ENCODE peak calls at places on chromosomes 11 and 22, in seven cellular contexts. One of them, this sample, is unnamed. For H3K4me1, the result is how much of the 10 kb centered on the place peaks cover.

GRCh38 chr22:39733191-39733590 is 160.4 kb downstream of the ENTHD1 start:
- DNase-seq in colonic mucosa: no peak
- DNase-seq in PC-3: no peak
- DNase-seq in tibial nerve: no peak
- DNase-seq in left ventricle myocardium inferior: no peak
- DNase-seq in neural progenitor cell: no peak
- DNase-seq in tibial artery: no peak
- DNase-seq in this sample: no peak

GRCh38 chr11:1149545-1149944 is 8.2 kb upstream of the MUC5AC start:
- DNase-seq in colonic mucosa: peak
- DNase-seq in PC-3: no peak
- DNase-seq in tibial nerve: no peak
- DNase-seq in left ventricle myocardium inferior: no peak
- DNase-seq in neural progenitor cell: no peak
- DNase-seq in tibial artery: peak
- DNase-seq in this sample: no peak

GRCh38 chr11:37972691-37973090 is 1374.7 kb upstream of the RAG2 start:
- DNase-seq in colonic mucosa: no peak
- DNase-seq in PC-3: peak
- DNase-seq in tibial nerve: no peak
- DNase-seq in left ventricle myocardium inferior: no peak
- DNase-seq in neural progenitor cell: no peak
- DNase-seq in tibial artery: no peak
- DNase-seq in this sample: no peak

GRCh38 chr11:132587716-132588115 is 944.6 kb downstream of the OPCML start:
- DNase-seq in colonic mucosa: no peak
- DNase-seq in PC-3: no peak
- DNase-seq in tibial nerve: no peak
- DNase-seq in left ventricle myocardium inferior: no peak
- DNase-seq in neural progenitor cell: no peak
- DNase-seq in tibial artery: no peak
- DNase-seq in this sample: no peak

GRCh38 chr11:66050581-66051231 is 1.5 kb upstream of the SF3B2 start:
- DNase-seq in colonic mucosa: no peak
- DNase-seq in PC-3: no peak
- DNase-seq in tibial nerve: no peak
- DNase-seq in left ventricle myocardium inferior: no peak
- DNase-seq in neural progenitor cell: no peak
- DNase-seq in tibial artery: no peak
- DNase-seq in this sample: no peak

GRCh38 chr11:110582728-110583432 is 129.4 kb downstream of the ARHGAP20 start:
- DNase-seq in colonic mucosa: no peak
- DNase-seq in PC-3: no peak
- DNase-seq in tibial nerve: no peak
- DNase-seq in left ventricle myocardium inferior: no peak
- DNase-seq in neural progenitor cell: no peak
- DNase-seq in tibial artery: no peak
- DNase-seq in this sample: no peak

GRCh38 chr11:15073361-15074205 is at the start of gene CALCB:
- DNase-seq in colonic mucosa: no peak
- DNase-seq in PC-3: no peak
- DNase-seq in tibial nerve: no peak
- DNase-seq in left ventricle myocardium inferior: no peak
- DNase-seq in neural progenitor cell: peak
- DNase-seq in tibial artery: no peak
- DNase-seq in this sample: no peak

GRCh38 chr11:20248345-20248744 is 88.1 kb upstream of the DBX1 start:
- DNase-seq in colonic mucosa: no peak
- DNase-seq in PC-3: no peak
- DNase-seq in tibial nerve: no peak
- DNase-seq in left ventricle myocardium inferior: no peak
- DNase-seq in neural progenitor cell: no peak
- DNase-seq in tibial artery: no peak
- DNase-seq in this sample: no peak

GRCh38 chr11:26087095-26087935 is 244.6 kb upstream of the ANO3 start:
- DNase-seq in colonic mucosa: no peak
- DNase-seq in PC-3: no peak
- DNase-seq in tibial nerve: no peak
- DNase-seq in left ventricle myocardium inferior: no peak
- DNase-seq in neural progenitor cell: no peak
- DNase-seq in tibial artery: no peak
- DNase-seq in this sample: no peak

GRCh38 chr11:67439321-67440228 is 2.1 kb upstream of the PTPRCAP start:
- DNase-seq in colonic mucosa: peak
- DNase-seq in PC-3: peak
- DNase-seq in tibial nerve: peak
- DNase-seq in left ventricle myocardium inferior: no peak
- DNase-seq in neural progenitor cell: no peak
- DNase-seq in tibial artery: peak
- DNase-seq in this sample: no peak

GRCh38 chr11:3942956-3943497 is 87.6 kb downstream of the STIM1 start:
- DNase-seq in colonic mucosa: no peak
- DNase-seq in PC-3: no peak
- DNase-seq in tibial nerve: no peak
- DNase-seq in left ventricle myocardium inferior: no peak
- DNase-seq in neural progenitor cell: no peak
- DNase-seq in tibial artery: no peak
- DNase-seq in this sample: no peak

GRCh38 chr11:61718046-61718531 is 34.3 kb upstream of the MYRF start:
- DNase-seq in colonic mucosa: no peak
- DNase-seq in PC-3: no peak
- DNase-seq in tibial nerve: no peak
- DNase-seq in left ventricle myocardium inferior: no peak
- DNase-seq in neural progenitor cell: no peak
- DNase-seq in tibial artery: no peak
- DNase-seq in this sample: no peak

GRCh38 chr22:31820655-31821054 is 66.8 kb downstream of the DEPDC5 start:
- DNase-seq in colonic mucosa: no peak
- DNase-seq in PC-3: no peak
- DNase-seq in tibial nerve: no peak
- DNase-seq in left ventricle myocardium inferior: no peak
- DNase-seq in neural progenitor cell: no peak
- DNase-seq in tibial artery: no peak
- DNase-seq in this sample: no peak

GRCh38 chr22:29128891-29129643 is 56.2 kb downstream of the KREMEN1 start:
- DNase-seq in colonic mucosa: no peak
- DNase-seq in PC-3: no peak
- DNase-seq in tibial nerve: no peak
- DNase-seq in left ventricle myocardium inferior: no peak
- DNase-seq in neural progenitor cell: no peak
- DNase-seq in tibial artery: no peak
- DNase-seq in this sample: no peak

GRCh38 chr11:128048121-128048520 is 539.2 kb downstream of the ETS1 start:
- DNase-seq in colonic mucosa: no peak
- DNase-seq in PC-3: no peak
- DNase-seq in tibial nerve: no peak
- DNase-seq in left ventricle myocardium inferior: no peak
- DNase-seq in neural progenitor cell: no peak
- DNase-seq in tibial artery: no peak
- DNase-seq in this sample: no peak

GRCh38 chr11:128187829-128188228 is 399.5 kb downstream of the ETS1 start:
- DNase-seq in colonic mucosa: no peak
- DNase-seq in PC-3: no peak
- DNase-seq in tibial nerve: no peak
- DNase-seq in left ventricle myocardium inferior: no peak
- DNase-seq in neural progenitor cell: no peak
- DNase-seq in tibial artery: no peak
- DNase-seq in this sample: no peak

GRCh38 chr11:105244157-105244820 is 104.7 kb upstream of the CARD18 start:
- DNase-seq in colonic mucosa: no peak
- DNase-seq in PC-3: peak
- DNase-seq in tibial nerve: no peak
- DNase-seq in left ventricle myocardium inferior: no peak
- DNase-seq in neural progenitor cell: no peak
- DNase-seq in tibial artery: peak
- DNase-seq in this sample: peak

GRCh38 chr11:86593833-86594232 is 78.6 kb downstream of the ME3 start:
- DNase-seq in colonic mucosa: no peak
- DNase-seq in PC-3: peak
- DNase-seq in tibial nerve: no peak
- DNase-seq in left ventricle myocardium inferior: no peak
- DNase-seq in neural progenitor cell: no peak
- DNase-seq in tibial artery: no peak
- DNase-seq in this sample: no peak

GRCh38 chr11:44318369-44318768 is 8.4 kb upstream of the ALX4 start:
- DNase-seq in colonic mucosa: no peak
- DNase-seq in PC-3: no peak
- DNase-seq in tibial nerve: no peak
- DNase-seq in left ventricle myocardium inferior: no peak
- DNase-seq in neural progenitor cell: no peak
- DNase-seq in tibial artery: no peak
- DNase-seq in this sample: no peak

GRCh38 chr11:127649958-127650357 is 649.4 kb upstream of the KIRREL3 start:
- DNase-seq in colonic mucosa: no peak
- DNase-seq in PC-3: no peak
- DNase-seq in tibial nerve: no peak
- DNase-seq in left ventricle myocardium inferior: no peak
- DNase-seq in neural progenitor cell: no peak
- DNase-seq in tibial artery: no peak
- DNase-seq in this sample: no peak

GRCh38 chr11:61728940-61729219 is 23.6 kb upstream of the MYRF start:
- DNase-seq in colonic mucosa: no peak
- DNase-seq in PC-3: peak
- DNase-seq in tibial nerve: no peak
- DNase-seq in left ventricle myocardium inferior: no peak
- DNase-seq in neural progenitor cell: no peak
- DNase-seq in tibial artery: no peak
- DNase-seq in this sample: no peak

GRCh38 chr11:114307524-114308203 is 11.5 kb downstream of the NNMT start:
- DNase-seq in colonic mucosa: peak
- DNase-seq in PC-3: peak
- DNase-seq in tibial nerve: peak
- DNase-seq in left ventricle myocardium inferior: peak
- DNase-seq in neural progenitor cell: no peak
- DNase-seq in tibial artery: peak
- DNase-seq in this sample: no peak

GRCh38 chr11:843818-844692 is 1.4 kb downstream of the TSPAN4 start:
- DNase-seq in colonic mucosa: peak
- DNase-seq in PC-3: peak
- DNase-seq in tibial nerve: peak
- DNase-seq in left ventricle myocardium inferior: peak
- DNase-seq in neural progenitor cell: peak
- DNase-seq in tibial artery: peak
- DNase-seq in this sample: peak

GRCh38 chr11:36500315-36500721 is 9.8 kb downstream of the TRAF6 start:
- DNase-seq in colonic mucosa: peak
- DNase-seq in PC-3: peak
- DNase-seq in tibial nerve: no peak
- DNase-seq in left ventricle myocardium inferior: no peak
- DNase-seq in neural progenitor cell: peak
- DNase-seq in tibial artery: no peak
- DNase-seq in this sample: peak

GRCh38 chr11:2302280-2302843 is 549 bp downstream of the TSPAN32 start:
- DNase-seq in colonic mucosa: peak
- DNase-seq in PC-3: no peak
- DNase-seq in tibial nerve: no peak
- DNase-seq in left ventricle myocardium inferior: no peak
- DNase-seq in neural progenitor cell: no peak
- DNase-seq in tibial artery: no peak
- DNase-seq in this sample: no peak

DNA sequence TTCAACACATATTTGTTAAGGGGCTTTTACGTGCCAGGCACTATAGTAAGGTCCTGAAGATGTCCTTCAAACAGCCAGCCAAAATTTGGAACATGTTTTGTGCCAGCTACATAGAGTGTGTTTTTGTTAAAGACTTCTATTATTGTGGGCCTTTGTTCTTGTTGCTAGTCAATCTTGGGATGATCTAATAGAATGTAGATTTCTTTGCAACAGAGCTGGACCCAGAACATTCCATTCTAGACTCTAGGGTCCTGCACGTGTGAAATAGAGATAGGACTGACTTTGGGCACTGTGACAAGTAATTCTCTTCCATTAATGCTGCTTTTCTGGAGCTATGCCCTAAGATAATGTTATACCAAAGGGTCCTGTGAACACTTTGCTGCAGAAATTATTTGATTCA is 16.9 kb upstream of the IPO7 start:
- DNase-seq in colonic mucosa: no peak
- DNase-seq in PC-3: no peak
- DNase-seq in tibial nerve: no peak
- DNase-seq in left ventricle myocardium inferior: no peak
- DNase-seq in neural progenitor cell: no peak
- DNase-seq in tibial artery: no peak
- DNase-seq in this sample: no peak
- H3K4me1 ChIP-seq in colonic mucosa: under half
- H3K4me1 ChIP-seq in PC-3: under half
- H3K4me1 ChIP-seq in tibial nerve: under half
- H3K4me1 ChIP-seq in left ventricle myocardium inferior: under half
- H3K4me1 ChIP-seq in neural progenitor cell: under half
- H3K4me1 ChIP-seq in tibial artery: under half
- H3K4me1 ChIP-seq in this sample: under half

DNA sequence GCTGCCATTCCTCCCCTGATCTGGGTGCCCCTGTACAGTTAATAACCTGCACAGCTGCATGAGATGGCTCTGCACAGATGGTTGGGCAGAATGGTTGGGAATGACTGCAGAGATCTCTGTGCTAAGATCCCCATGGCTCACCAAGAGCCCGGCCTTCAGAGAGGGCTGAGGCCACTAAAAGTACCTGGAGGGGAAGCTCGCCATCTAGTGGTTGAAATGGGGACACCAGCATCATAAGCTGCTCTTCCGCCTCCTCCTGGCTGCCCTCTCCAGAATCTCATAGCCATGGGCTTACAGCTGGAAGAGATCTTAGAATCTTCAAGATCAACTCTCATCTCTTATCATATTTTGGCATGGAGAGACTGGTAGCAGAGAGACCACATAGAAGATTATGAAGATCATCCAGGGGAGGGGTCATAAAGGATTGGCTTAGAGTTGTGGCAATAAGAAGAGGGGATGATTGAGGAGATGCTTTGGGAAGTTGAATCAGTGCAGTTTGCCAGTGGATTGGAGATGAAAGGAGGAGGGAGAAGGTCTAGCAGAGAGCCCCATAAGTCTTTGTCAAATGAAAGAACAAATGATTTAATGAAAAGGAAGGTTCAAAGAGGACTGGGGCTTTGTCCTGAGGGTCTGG is 22.0 kb upstream of the TLCD5 start:
- DNase-seq in colonic mucosa: peak
- DNase-seq in PC-3: peak
- DNase-seq in tibial nerve: peak
- DNase-seq in left ventricle myocardium inferior: peak
- DNase-seq in neural progenitor cell: peak
- DNase-seq in tibial artery: peak
- DNase-seq in this sample: no peak
- TF ChIP-seq CTCF in colonic mucosa: peak
- TF ChIP-seq CTCF in PC-3: peak
- TF ChIP-seq CTCF in tibial nerve: peak
- TF ChIP-seq CTCF in left ventricle myocardium inferior: peak
- TF ChIP-seq CTCF in neural progenitor cell: peak
- TF ChIP-seq CTCF in tibial artery: peak
- TF ChIP-seq CTCF in this sample: peak

GRCh38 chr22:46753761-46754109 is 8.7 kb upstream of the TBC1D22A start:
- DNase-seq in colonic mucosa: no peak
- DNase-seq in PC-3: no peak
- DNase-seq in tibial nerve: no peak
- DNase-seq in left ventricle myocardium inferior: no peak
- DNase-seq in neural progenitor cell: no peak
- DNase-seq in tibial artery: no peak
- DNase-seq in this sample: no peak
- H3K4me1 ChIP-seq in colonic mucosa: under half
- H3K4me1 ChIP-seq in PC-3: under half
- H3K4me1 ChIP-seq in tibial nerve: under half
- H3K4me1 ChIP-seq in left ventricle myocardium inferior: half or more
- H3K4me1 ChIP-seq in neural progenitor cell: under half
- H3K4me1 ChIP-seq in tibial artery: under half
- H3K4me1 ChIP-seq in this sample: under half

GRCh38 chr11:10451399-10452116 is 3.5 kb upstream of the AMPD3 start:
- DNase-seq in colonic mucosa: no peak
- DNase-seq in PC-3: no peak
- DNase-seq in tibial nerve: no peak
- DNase-seq in left ventricle myocardium inferior: no peak
- DNase-seq in neural progenitor cell: no peak
- DNase-seq in tibial artery: no peak
- DNase-seq in this sample: no peak
- TF ChIP-seq CTCF in colonic mucosa: no peak
- TF ChIP-seq CTCF in PC-3: no peak
- TF ChIP-seq CTCF in tibial nerve: no peak
- TF ChIP-seq CTCF in left ventricle myocardium inferior: no peak
- TF ChIP-seq CTCF in neural progenitor cell: no peak
- TF ChIP-seq CTCF in tibial artery: no peak
- TF ChIP-seq CTCF in this sample: peak